ENCODE peak calls at places on chromosomes 13 and 19, in seven cellular contexts. U is left ventricle myocardium inferior, O is epithelial cell of proximal tubule, C is astrocyte of the spinal cord, Q is mucosa of descending colon, T is Peyer's patch, M is esophagus muscularis mucosa. A is an unnamed sample.

GRCh38 chr19:10826236-10826635 is 9.8 kb downstream of the TMED1 start:
- DNase-seq in U (peak), O (no peak), C (no peak), Q (no peak), T (no peak), M (no peak), A (no peak)

GRCh38 chr13:41018583-41018909 is 570 bp downstream of the ELF1 start:
- DNase-seq in M (no peak), O (no peak), T (no peak), C (no peak), Q (no peak), U (no peak), A (no peak)

GRCh38 chr13:70613295-70613694 is 505.0 kb upstream of the KLHL1 start:
- DNase-seq in Q (no peak), O (no peak), T (no peak), C (no peak), M (no peak), U (no peak), A (no peak)

GRCh38 chr13:93635687-93636086 is 409.1 kb downstream of the GPC6 start:
- DNase-seq in C (peak), U (no peak), Q (no peak), O (no peak), T (no peak), M (no peak), A (no peak)

GRCh38 chr13:29140277-29140676 is 320.1 kb downstream of the MTUS2 start:
- DNase-seq in M (no peak), T (no peak), C (peak), U (peak), O (peak), Q (no peak), A (no peak)

GRCh38 chr13:20221772-20222171 is 10.3 kb downstream of the GJB6 start:
- DNase-seq in M (no peak), C (no peak), U (no peak), T (no peak), O (no peak), Q (no peak), A (no peak)

GRCh38 chr19:13181747-13182388 is 31.7 kb downstream of the IER2 start:
- DNase-seq in U (peak), O (no peak), C (peak), Q (peak), M (no peak), T (peak), A (no peak)

GRCh38 chr19:46903458-46903857 is 42.7 kb downstream of the ARHGAP35 start:
- DNase-seq in U (no peak), C (no peak), T (no peak), M (no peak), Q (no peak), O (no peak), A (no peak)

GRCh38 chr19:3653865-3654513 is 27.4 kb upstream of the CACTIN start:
- DNase-seq in C (no peak), Q (no peak), O (no peak), M (no peak), U (no peak), T (no peak), A (no peak)

GRCh38 chr13:19781526-19781925 is 1.2 kb downstream of the PSPC1 start:
- DNase-seq in O (no peak), Q (no peak), M (no peak), T (peak), U (no peak), C (no peak), A (no peak)

GRCh38 chr13:41501281-41501680 is 43.9 kb downstream of the RGCC start:
- DNase-seq in T (no peak), M (peak), Q (no peak), C (no peak), U (no peak), O (peak), A (no peak)

GRCh38 chr13:21175656-21176194 is 627 bp downstream of the SKA3 start:
- DNase-seq in T (no peak), M (no peak), C (peak), U (no peak), Q (no peak), O (no peak), A (no peak)

GRCh38 chr13:28719656-28720055 is 886 bp upstream of the SLC46A3 start:
- DNase-seq in Q (no peak), C (peak), M (no peak), U (no peak), T (no peak), O (no peak), A (no peak)

GRCh38 chr19:29861575-29861974 is 49.8 kb downstream of the CCNE1 start:
- DNase-seq in M (no peak), Q (no peak), T (no peak), C (no peak), U (no peak), O (no peak), A (no peak)

GRCh38 chr19:2845107-2845506 is 3.8 kb downstream of the ZNF555 start:
- DNase-seq in U (no peak), Q (no peak), M (no peak), C (no peak), T (no peak), O (no peak), A (no peak)

GRCh38 chr19:5967994-5968430 is 9.9 kb downstream of the RANBP3 start:
- DNase-seq in Q (no peak), U (peak), C (peak), M (no peak), T (peak), O (peak), A (no peak)

GRCh38 chr13:101265934-101266333 is 150.4 kb downstream of the NALCN start:
- DNase-seq in Q (no peak), M (no peak), C (peak), T (no peak), U (no peak), O (no peak), A (no peak)

GRCh38 chr13:101262306-101262705 is 154.0 kb downstream of the NALCN start:
- DNase-seq in M (no peak), T (no peak), C (no peak), Q (no peak), O (no peak), U (no peak), A (no peak)

GRCh38 chr13:101267656-101268055 is 148.7 kb downstream of the NALCN start:
- DNase-seq in Q (no peak), M (no peak), C (peak), O (peak), T (no peak), U (no peak), A (no peak)

GRCh38 chr13:101264931-101265330 is 151.4 kb downstream of the NALCN start:
- DNase-seq in T (no peak), U (no peak), O (no peak), C (no peak), M (no peak), Q (no peak), A (no peak)
- H3K4me3 ChIP-seq in T (no peak), U (no peak), O (no peak), C (no peak), M (no peak), Q (no peak), A (no peak)

DNA sequence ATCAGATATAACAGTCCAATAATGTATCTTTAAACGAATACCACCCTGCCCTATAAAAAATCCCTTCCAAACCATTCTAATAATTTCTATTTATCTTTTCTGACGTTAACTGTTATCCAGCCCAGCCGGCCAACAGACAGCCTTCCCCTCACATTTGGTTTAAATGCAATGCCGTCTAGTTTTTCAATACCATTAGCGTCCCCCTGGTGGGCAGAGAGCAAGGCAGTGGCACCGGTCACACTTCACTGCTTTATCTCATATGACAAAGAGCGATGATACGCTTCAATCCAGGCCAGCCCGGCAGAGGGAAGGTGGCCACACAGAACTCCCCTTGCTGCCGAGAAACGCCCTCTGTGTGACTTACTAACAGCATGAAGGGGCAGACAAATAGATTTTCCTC is 402.1 kb upstream of the ZNF507 start:
- DNase-seq in O (no peak), C (no peak), M (peak), U (no peak), T (no peak), Q (no peak), A (no peak)
- TF ChIP-seq CTCF in O (no peak), C (no peak), M (no peak), U (peak), T (no peak), Q (no peak), A (no peak)

GRCh38 chr19:37950471-37951175 is 43.6 kb downstream of the SIPA1L3 start:
- DNase-seq in T (no peak), M (no peak), U (no peak), C (no peak), O (no peak), Q (no peak), A (no peak)

GRCh38 chr19:37954421-37954874 is 47.4 kb downstream of the SIPA1L3 start:
- DNase-seq in M (no peak), O (no peak), U (no peak), Q (no peak), C (no peak), T (no peak), A (no peak)

GRCh38 chr19:37953125-37953524 is 46.1 kb downstream of the SIPA1L3 start:
- DNase-seq in U (no peak), M (no peak), T (no peak), C (peak), O (peak), Q (no peak), A (no peak)

GRCh38 chr19:37953576-37954303 is 46.7 kb downstream of the SIPA1L3 start:
- DNase-seq in T (no peak), M (no peak), O (no peak), C (peak), Q (no peak), U (no peak), A (no peak)

GRCh38 chr19:37951816-37952210 is 44.8 kb downstream of the SIPA1L3 start:
- DNase-seq in U (no peak), C (no peak), Q (no peak), O (no peak), T (no peak), M (no peak), A (no peak)
- H3K4me3 ChIP-seq in U (no peak), C (no peak), Q (no peak), O (no peak), T (no peak), M (no peak), A (no peak)

GRCh38 chr19:18280247-18281081 is 958 bp downstream of the JUND start:
- DNase-seq in T (peak), C (peak), O (no peak), Q (peak), U (peak), M (no peak), A (no peak)

GRCh38 chr19:18282021-18282787 is 782 bp upstream of the JUND start:
- DNase-seq in O (no peak), M (peak), Q (peak), U (no peak), T (peak), C (no peak), A (no peak)

GRCh38 chr19:18282788-18283141 is 1.3 kb upstream of the JUND start:
- DNase-seq in O (no peak), U (no peak), C (no peak), M (no peak), Q (peak), T (peak), A (no peak)

GRCh38 chr19:18279516-18280246 is 1.7 kb downstream of the JUND start:
- DNase-seq in M (peak), T (peak), C (peak), U (peak), O (no peak), Q (peak), A (peak)

GRCh38 chr19:18281082-18282020 is at the start of gene JUND:
- DNase-seq in C (peak), T (peak), M (peak), O (no peak), Q (peak), U (peak), A (peak)
- TF ChIP-seq CTCF in C (no peak), T (no peak), M (no peak), O (no peak), Q (no peak), U (no peak), A (no peak)

DNA sequence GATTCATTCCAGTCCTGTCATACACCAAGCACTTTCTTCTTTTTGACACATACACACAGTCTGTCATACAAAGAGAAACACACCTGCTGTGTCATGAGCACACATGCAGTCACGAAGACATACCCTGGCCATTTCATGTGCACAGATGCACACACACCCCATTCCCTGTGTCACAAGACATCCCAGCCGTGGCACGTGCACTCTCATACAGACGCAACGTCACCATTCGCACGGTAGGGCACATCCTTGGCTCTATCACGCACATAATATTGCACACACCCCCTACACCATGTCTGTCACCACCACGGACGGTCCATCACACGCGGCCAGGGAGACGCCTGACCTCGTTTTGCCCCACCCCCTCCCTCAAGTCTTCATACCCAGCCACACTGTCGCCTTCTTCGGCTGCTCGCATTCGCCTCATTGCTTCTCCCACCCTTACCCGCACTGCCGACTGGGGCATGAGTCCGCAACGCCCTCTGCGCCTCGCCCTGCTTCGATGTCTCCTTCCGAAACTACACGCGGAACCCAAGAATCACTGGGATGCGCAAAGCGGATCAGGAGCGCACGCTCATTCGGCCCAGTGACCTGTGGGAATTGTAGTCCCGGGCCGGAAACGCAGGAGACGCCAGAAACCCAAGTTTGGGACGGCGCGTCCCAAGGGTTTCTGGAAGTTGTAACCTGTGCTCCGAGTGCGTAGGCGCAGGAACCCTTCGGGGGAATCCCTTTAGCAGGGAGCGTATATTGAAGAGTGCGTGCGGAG is 6.8 kb upstream of the ZNF283 start:
- DNase-seq in T (peak), C (peak), U (peak), O (no peak), Q (peak), M (no peak), A (no peak)
- H3K4me3 ChIP-seq in T (peak), C (peak), U (peak), O (peak), Q (no peak), M (peak), A (peak)

DNA sequence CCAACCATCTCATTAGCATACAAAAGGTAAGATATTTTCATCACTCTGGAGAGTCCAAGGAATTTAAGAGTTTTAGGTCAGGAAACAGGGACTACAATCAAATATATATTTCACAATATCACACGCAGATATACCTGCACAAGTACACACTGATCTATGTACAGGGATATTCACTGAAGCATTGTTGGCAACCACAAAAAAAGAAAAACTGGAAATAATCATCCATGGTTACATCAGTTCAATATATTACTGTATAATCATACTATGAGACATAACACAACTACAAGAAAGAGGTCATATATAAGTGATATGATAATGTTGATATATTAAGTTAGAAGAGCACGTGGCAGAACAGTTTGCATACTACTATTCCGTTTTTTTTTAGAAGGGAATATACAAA is 2.2 kb upstream of the SERP2 start:
- DNase-seq in Q (no peak), C (no peak), T (no peak), O (no peak), U (no peak), M (no peak), A (no peak)
- TF ChIP-seq CTCF in Q (no peak), C (no peak), T (no peak), O (no peak), U (no peak), M (no peak), A (no peak)

GRCh38 chr13:36820222-36820621 is 1.2 kb downstream of the RFXAP start:
- DNase-seq in C (peak), T (no peak), U (no peak), O (no peak), M (no peak), Q (no peak), A (no peak)

GRCh38 chr13:36818483-36819063 is 449 bp upstream of the RFXAP start:
- DNase-seq in T (no peak), C (no peak), U (no peak), Q (no peak), O (no peak), M (no peak), A (no peak)

GRCh38 chr13:36819064-36819810 is at the start of gene RFXAP:
- DNase-seq in Q (peak), C (peak), U (peak), O (no peak), T (peak), M (peak), A (peak)

GRCh38 chr13:36819811-36820140 is 754 bp downstream of the RFXAP start:
- DNase-seq in T (no peak), C (peak), O (no peak), U (no peak), M (no peak), Q (no peak), A (no peak)

GRCh38 chr13:36822786-36823185 is 3.8 kb downstream of the RFXAP start:
- DNase-seq in M (no peak), C (peak), Q (no peak), O (no peak), U (no peak), T (no peak), A (no peak)
- H3K4me3 ChIP-seq in M (no peak), C (no peak), Q (no peak), O (no peak), U (no peak), T (no peak), A (no peak)

GRCh38 chr19:40739871-40740703 is 10.2 kb downstream of the ACTMAP start:
- DNase-seq in T (no peak), C (no peak), O (no peak), M (no peak), U (no peak), Q (no peak), A (no peak)

GRCh38 chr19:40743926-40744325 is 6.4 kb downstream of the ACTMAP start:
- DNase-seq in C (no peak), Q (no peak), U (no peak), O (no peak), M (no peak), T (no peak), A (no peak)

GRCh38 chr19:40740747-40741146 is 9.5 kb downstream of the ACTMAP start:
- DNase-seq in U (peak), T (no peak), C (no peak), Q (no peak), M (no peak), O (no peak), A (no peak)

GRCh38 chr19:40742477-40742876 is 7.8 kb downstream of the ACTMAP start:
- DNase-seq in O (no peak), T (no peak), M (no peak), C (no peak), U (no peak), Q (no peak), A (no peak)

GRCh38 chr19:40741527-40742390 is 8.5 kb downstream of the ACTMAP start:
- DNase-seq in Q (no peak), O (no peak), U (no peak), T (no peak), M (no peak), C (no peak), A (no peak)
- TF ChIP-seq CTCF in Q (no peak), O (no peak), U (no peak), T (no peak), M (no peak), C (no peak), A (no peak)

GRCh38 chr13:51821666-51822065 is 17.7 kb upstream of the DHRS12 start:
- DNase-seq in M (no peak), Q (no peak), T (peak), U (no peak), O (no peak), C (no peak), A (no peak)

GRCh38 chr13:51819544-51819943 is 15.6 kb upstream of the DHRS12 start:
- DNase-seq in Q (no peak), O (no peak), M (no peak), C (no peak), T (no peak), U (no peak), A (no peak)

GRCh38 chr13:51823861-51824260 is 19.9 kb upstream of the DHRS12 start:
- DNase-seq in M (no peak), Q (no peak), O (no peak), T (no peak), C (no peak), U (no peak), A (no peak)

GRCh38 chr13:51823351-51823750 is 19.4 kb upstream of the DHRS12 start:
- DNase-seq in C (no peak), O (no peak), Q (no peak), U (no peak), T (peak), M (no peak), A (no peak)

GRCh38 chr13:51822106-51822840 is 18.3 kb upstream of the DHRS12 start:
- DNase-seq in U (no peak), M (no peak), C (no peak), T (no peak), O (no peak), Q (no peak), A (no peak)
- H3K4me3 ChIP-seq in U (no peak), M (no peak), C (no peak), T (no peak), O (no peak), Q (no peak), A (no peak)

DNA sequence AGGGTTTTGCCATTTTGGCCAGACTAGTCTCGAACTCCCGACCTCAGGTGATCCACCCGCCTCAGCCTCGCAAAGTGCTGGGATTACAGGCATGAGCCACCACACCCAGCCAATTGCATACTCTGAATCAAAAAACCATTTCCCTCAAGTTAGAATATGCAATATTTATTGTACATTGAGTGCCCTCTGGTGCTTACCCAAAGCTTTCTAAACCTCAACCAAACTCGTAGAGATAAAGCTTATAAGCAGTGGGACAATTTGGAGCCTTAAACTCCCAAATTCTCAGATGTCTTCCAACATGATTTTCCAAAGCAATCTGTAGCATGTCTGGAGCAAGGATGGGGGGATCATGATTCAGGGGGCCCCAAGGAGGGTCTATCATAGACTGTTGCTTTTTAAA is 22.4 kb downstream of the RFXAP start:
- DNase-seq in T (no peak), C (no peak), Q (no peak), O (no peak), U (no peak), M (no peak), A (no peak)
- TF ChIP-seq CTCF in T (no peak), C (no peak), Q (no peak), O (peak), U (no peak), M (no peak), A (peak)

A was measured in retinal pigment epithelial cell.